ENCODE peak calls at places on chromosomes 2 and 18, in four cellular contexts. I, O, A and S are unnamed samples.

GRCh38 chr18:53799134-53799533 is 425.3 kb downstream of the MBD2 start:
- DNase-seq in I (no peak), O (no peak), A (no peak), S (no peak)

GRCh38 chr18:6652098-6652497 is 77.4 kb upstream of the ARHGAP28 start:
- DNase-seq in I (no peak), O (no peak), A (no peak), S (no peak)

GRCh38 chr18:11163668-11164067 is 14.3 kb upstream of the PIEZO2 start:
- DNase-seq in I (peak; percentile 79), O (no peak), A (peak; percentile 67), S (no peak)

GRCh38 chr2:161104054-161104553 is 56.1 kb upstream of the TANK start:
- DNase-seq in I (no peak), O (no peak), A (no peak), S (no peak)

GRCh38 chr18:58792086-58792485 is 72.6 kb upstream of the ZNF532 start:
- DNase-seq in I (no peak), O (no peak), A (no peak), S (no peak)

GRCh38 chr2:69309336-69310048 is 77.5 kb downstream of the GFPT1 start:
- DNase-seq in I (peak; percentile 67), O (peak; percentile 51), A (no peak), S (no peak)

GRCh38 chr2:133993160-133993559 is 260.7 kb upstream of the MGAT5 start:
- DNase-seq in I (no peak), O (no peak), A (no peak), S (no peak)

GRCh38 chr2:223123859-223124610 is 72.0 kb downstream of the KCNE4 start:
- DNase-seq in I (no peak), O (no peak), A (no peak), S (no peak)

DNA sequence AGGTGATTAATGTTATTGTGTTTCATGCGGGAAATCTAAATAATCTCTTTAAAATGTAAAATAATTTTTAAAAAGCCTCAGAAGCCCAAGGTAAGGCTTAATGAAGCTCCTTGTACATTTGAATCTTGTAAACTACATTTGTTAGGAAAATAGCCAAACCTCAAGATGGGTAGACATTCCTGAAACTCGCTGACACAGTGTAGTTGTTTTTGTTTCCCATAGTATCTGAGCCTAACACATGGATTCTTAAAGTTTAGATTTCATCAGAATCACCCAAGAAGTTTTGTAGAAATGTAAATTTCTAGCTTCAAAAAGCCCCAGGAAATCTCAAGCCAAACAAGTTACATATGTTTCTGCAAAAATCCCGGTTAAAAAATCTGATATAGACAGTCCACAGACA is 1221.1 kb upstream of the ACVR2A start:
- DNase-seq in I (no peak), O (no peak), A (no peak), S (no peak)
- H3K9me3 ChIP-seq in I (peaks cover 4% of the 10 kb centered on the region), O (no peaks in the 10 kb centered on the region), A (no peaks in the 10 kb centered on the region), S (peaks cover 4% of the 10 kb centered on the region)

GRCh38 chr18:12906773-12907172 is 22.7 kb upstream of the PTPN2 start:
- DNase-seq in I (no peak), O (no peak), A (no peak), S (no peak)
- H3K9me3 ChIP-seq in I (no peaks in the 10 kb centered on the region), O (peaks cover 7% of the 10 kb centered on the region), A (no peaks in the 10 kb centered on the region), S (no peaks in the 10 kb centered on the region)

DNA sequence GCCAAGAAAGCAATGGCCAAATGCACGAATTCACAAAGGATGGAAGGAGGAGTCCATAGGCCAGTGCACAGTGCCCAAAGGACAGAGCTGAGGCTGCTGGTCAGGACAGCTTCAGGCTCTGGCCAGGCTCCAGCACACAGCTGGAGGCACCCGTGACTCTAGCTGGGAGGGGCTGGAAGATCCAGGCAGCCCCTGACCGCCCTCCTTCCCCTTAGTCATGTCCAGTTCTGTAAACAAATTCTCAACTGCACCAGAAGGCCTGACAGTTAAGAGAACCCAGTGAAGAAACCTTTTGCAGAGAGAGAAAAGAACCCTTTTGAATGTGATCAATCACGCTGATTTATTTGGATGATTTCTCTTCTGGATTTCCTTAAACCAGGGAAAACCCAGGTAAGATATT is 7.7 kb upstream of the YWHAQ start:
- DNase-seq in I (no peak), O (peak; percentile 89), A (no peak), S (no peak)
- H3K9me3 ChIP-seq in I (no peaks in the 10 kb centered on the region), O (no peaks in the 10 kb centered on the region), A (no peaks in the 10 kb centered on the region), S (no peaks in the 10 kb centered on the region)

DNA sequence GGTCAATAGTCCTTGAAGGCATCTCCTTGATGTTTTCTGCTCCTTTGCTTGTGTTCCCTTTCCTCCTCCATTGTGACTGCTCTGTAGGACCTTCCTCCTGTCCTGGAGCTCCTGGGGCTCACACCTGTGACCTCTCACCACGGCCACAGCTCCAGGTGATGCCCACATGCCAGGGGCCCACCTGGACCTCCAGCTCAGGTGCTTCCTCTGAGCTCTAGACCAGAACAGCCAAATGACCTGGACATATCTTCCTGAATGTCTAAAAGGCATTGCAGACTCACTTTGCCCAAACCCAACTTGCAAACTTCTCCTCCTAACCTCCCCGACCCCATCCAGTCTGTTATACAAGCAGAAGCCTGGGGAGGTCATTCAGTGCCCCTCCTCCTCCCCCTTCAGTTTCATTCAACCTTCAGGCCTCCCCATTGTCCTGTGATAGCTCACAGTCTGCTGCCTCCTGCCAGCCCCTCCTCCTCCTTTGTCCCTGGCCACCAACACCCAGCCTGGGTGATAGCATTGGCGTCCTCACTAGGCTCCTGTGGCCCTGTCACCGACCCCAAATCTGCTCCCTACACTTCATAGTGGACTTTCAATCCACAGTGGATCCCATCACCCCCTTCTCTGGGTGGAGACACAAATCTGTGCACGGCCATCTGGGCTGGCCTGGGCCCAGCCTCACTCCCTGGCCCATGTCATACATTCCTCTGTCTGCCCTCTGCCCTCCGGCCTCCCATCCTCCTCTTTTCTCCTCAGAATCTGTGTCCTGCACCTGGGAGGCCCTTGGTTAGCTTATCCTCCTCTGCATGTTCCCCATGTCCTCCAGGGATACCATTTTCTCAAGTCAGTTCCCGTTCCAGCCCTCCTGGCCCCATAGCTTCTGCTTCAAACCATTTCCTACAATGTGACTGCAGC is 310.4 kb upstream of the HDAC4 start:
- DNase-seq in I (peak; percentile 50), O (no peak), A (peak; percentile 35), S (no peak)
- H3K9me3 ChIP-seq in I (peaks cover 28% of the 10 kb centered on the region), O (peaks cover 19% of the 10 kb centered on the region), A (no peaks in the 10 kb centered on the region), S (no peaks in the 10 kb centered on the region)